ENCODE peak calls at places on chromosomes 13 and 19, in eight cellular contexts. K is hepatocyte, X is K562, D is thyroid gland, I is heart left ventricle, T is mucosa of descending colon, Y is left ventricle myocardium inferior, H is neural progenitor cell. Z is an unnamed sample. For H3K36me3 and H3K4me1, the result is how much of the 10 kb centered on the place peaks cover.

GRCh38 chr13:45215392-45216077 is 14.7 kb upstream of the KCTD4 start:
- DNase-seq in K (no peak), X (no peak), D (no peak), I (no peak), T (no peak), Y (no peak), H (peak), Z (no peak)

GRCh38 chr13:39957868-39958676 is 302.6 kb downstream of the COG6 start:
- DNase-seq in K (no peak), X (no peak), D (no peak), I (no peak), T (no peak), Y (no peak), H (no peak), Z (no peak)

GRCh38 chr13:49858183-49858856 is 65.8 kb upstream of the KPNA3 start:
- DNase-seq in K (peak), X (no peak), D (no peak), I (no peak), T (no peak), Y (no peak), H (no peak), Z (no peak)

GRCh38 chr13:74835579-74835978 is 646.4 kb downstream of the TBC1D4 start:
- DNase-seq in K (no peak), X (no peak), D (no peak), I (no peak), T (no peak), Y (no peak), H (no peak), Z (no peak)

GRCh38 chr13:83350569-83350968 is 531.7 kb downstream of the SLITRK1 start:
- DNase-seq in K (no peak), X (no peak), D (no peak), I (no peak), T (no peak), Y (no peak), H (no peak), Z (no peak)

GRCh38 chr13:95153647-95154405 is 147.4 kb downstream of the ABCC4 start:
- DNase-seq in K (no peak), X (no peak), D (no peak), I (no peak), T (no peak), Y (no peak), H (no peak), Z (peak)

GRCh38 chr13:78139765-78140164 is 221.1 kb upstream of the EDNRB start:
- DNase-seq in K (no peak), X (no peak), D (no peak), I (no peak), T (no peak), Y (no peak), H (no peak), Z (no peak)

GRCh38 chr13:44368599-44369368 is 4.8 kb upstream of the SERP2 start:
- DNase-seq in K (peak), X (no peak), D (no peak), I (no peak), T (peak), Y (no peak), H (no peak), Z (no peak)

GRCh38 chr13:56039992-56040391 is 1100.7 kb upstream of the PRR20A start:
- DNase-seq in K (no peak), X (no peak), D (no peak), I (no peak), T (no peak), Y (no peak), H (no peak), Z (no peak)

GRCh38 chr19:30167206-30167903 is 204.8 kb upstream of the ZNF536 start:
- DNase-seq in K (no peak), X (no peak), D (no peak), I (no peak), T (no peak), Y (no peak), H (no peak), Z (no peak)

GRCh38 chr13:107845911-107846310 is 369.4 kb downstream of the LIG4 start:
- DNase-seq in K (no peak), X (no peak), D (peak), I (no peak), T (no peak), Y (no peak), H (no peak), Z (no peak)

GRCh38 chr13:84049442-84049841 is 167.2 kb upstream of the SLITRK1 start:
- DNase-seq in K (no peak), X (no peak), D (no peak), I (no peak), T (no peak), Y (no peak), H (no peak), Z (no peak)

GRCh38 chr13:114194853-114195252 is 15.8 kb downstream of the CFAP97D2 start:
- DNase-seq in K (no peak), X (no peak), D (no peak), I (no peak), T (no peak), Y (no peak), H (no peak), Z (no peak)

GRCh38 chr19:58553799-58554493 is 959 bp downstream of the CHMP2A start:
- DNase-seq in K (peak), X (no peak), D (no peak), I (no peak), T (no peak), Y (peak), H (no peak), Z (no peak)

GRCh38 chr19:49086296-49086695 is 1.0 kb downstream of the SNRNP70 start:
- DNase-seq in K (no peak), X (no peak), D (no peak), I (no peak), T (no peak), Y (no peak), H (no peak), Z (no peak)

GRCh38 chr19:49085868-49086232 is 599 bp downstream of the SNRNP70 start:
- DNase-seq in K (no peak), X (no peak), D (no peak), I (no peak), T (no peak), Y (no peak), H (no peak), Z (no peak)

GRCh38 chr19:49092686-49093085 is 7.4 kb downstream of the SNRNP70 start:
- DNase-seq in K (no peak), X (no peak), D (no peak), I (no peak), T (no peak), Y (no peak), H (no peak), Z (no peak)

GRCh38 chr19:49094505-49095482 is 9.5 kb downstream of the SNRNP70 start:
- DNase-seq in K (no peak), X (no peak), D (no peak), I (peak), T (no peak), Y (peak), H (no peak), Z (no peak)

GRCh38 chr19:49091391-49092038 is 6.3 kb downstream of the SNRNP70 start:
- DNase-seq in K (no peak), X (peak), D (no peak), I (no peak), T (no peak), Y (no peak), H (no peak), Z (no peak)
- H3K36me3 ChIP-seq in K (under half), X (half or more), D (under half), I (half or more), T (under half), Y (half or more), H (under half), Z (half or more)

DNA sequence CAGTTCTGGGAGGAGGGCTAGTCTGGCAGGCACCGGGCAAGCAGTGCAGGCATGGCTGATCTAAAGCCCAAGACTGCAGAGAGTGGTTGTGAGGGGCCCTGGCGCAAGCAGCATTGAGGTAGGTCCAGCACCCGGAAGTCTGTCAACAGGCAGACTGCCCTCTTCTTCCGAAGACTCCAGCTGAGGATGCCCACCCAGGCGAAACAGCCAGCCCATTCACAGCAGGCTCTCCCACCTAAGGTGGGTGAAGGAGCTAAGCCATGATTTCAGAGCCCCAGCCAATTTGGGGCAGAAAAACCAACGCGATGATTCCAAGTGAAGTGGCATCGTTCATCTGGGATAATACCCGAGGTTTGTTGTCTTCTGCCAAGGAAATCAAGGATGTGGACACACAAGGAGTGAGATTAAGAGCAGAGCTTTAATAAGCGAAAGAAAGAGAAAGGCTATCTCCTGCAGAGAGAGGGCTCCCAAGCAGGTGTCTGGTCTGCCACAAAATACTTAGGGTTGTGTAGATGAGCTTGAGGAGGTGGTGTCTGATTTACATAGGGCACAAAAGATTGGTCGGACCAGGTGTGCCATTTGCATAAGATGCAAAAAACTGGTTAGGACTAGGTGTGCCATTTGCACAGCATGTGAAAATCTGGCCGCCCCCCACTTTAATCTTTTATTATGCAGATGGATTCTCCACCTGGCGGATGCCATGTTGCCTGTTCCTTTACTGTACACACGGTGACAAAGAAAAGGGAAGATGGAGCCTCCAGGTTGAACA is 22.6 kb downstream of the FAM124A start:
- DNase-seq in K (no peak), X (no peak), D (peak), I (no peak), T (no peak), Y (no peak), H (no peak), Z (no peak)
- H3K4me1 ChIP-seq in K (under half), X (under half), D (under half), I (under half), T (under half), Y (half or more), H (half or more), Z (under half)

GRCh38 chr19:7534531-7534980 is 961 bp upstream of the PNPLA6 start:
- DNase-seq in K (peak), X (peak), D (peak), I (peak), T (peak), Y (peak), H (peak), Z (peak)
- H3K4me3 ChIP-seq in K (peak), X (peak), D (peak), I (peak), T (peak), Y (peak), H (peak), Z (peak)

DNA sequence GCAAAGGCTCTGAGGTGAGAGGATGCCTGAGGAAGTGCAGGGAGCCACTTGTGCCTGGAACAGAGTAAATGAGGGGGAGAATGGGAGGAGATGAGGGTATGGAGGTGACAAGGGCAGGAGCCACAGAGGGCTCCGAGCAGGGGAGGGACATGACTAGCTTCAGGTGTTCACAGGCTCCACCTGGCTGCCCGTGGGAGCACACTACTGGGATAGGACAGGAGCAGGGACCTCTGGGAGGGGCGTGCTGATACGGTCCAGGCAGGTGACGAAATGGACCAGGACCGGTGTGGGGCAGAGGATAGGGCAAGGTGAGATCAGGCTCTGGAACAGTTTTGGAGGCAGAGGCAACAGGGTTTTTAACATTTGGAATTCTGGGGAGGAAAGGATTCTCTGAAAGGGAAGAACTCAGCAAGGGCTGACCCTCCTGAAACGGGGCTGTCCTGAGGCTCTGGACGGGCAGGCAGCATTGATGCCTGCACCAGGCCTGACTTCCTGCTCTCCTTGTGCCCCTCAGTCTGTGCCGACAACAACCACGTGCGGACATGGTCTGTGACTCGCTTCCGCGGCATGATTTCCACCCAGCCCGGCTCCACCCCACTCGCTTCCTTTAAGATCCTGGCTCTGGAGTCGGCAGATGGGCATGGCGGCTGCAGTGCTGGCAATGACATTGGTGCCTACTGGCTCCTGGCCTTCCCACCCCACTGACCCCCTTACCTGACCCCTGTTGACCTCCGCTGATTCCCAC is 11.6 kb downstream of the SHKBP1 start:
- DNase-seq in K (no peak), X (no peak), D (no peak), I (no peak), T (no peak), Y (no peak), H (no peak), Z (no peak)
- H3K36me3 ChIP-seq in K (under half), X (under half), D (under half), I (half or more), T (under half), Y (under half), H (under half), Z (under half)

GRCh38 chr19:46392837-46393236 is 20.5 kb downstream of the CCDC8 start:
- DNase-seq in K (no peak), X (no peak), D (no peak), I (no peak), T (no peak), Y (no peak), H (no peak), Z (no peak)

GRCh38 chr19:46392252-46392801 is 21.0 kb downstream of the CCDC8 start:
- DNase-seq in K (peak), X (no peak), D (no peak), I (no peak), T (no peak), Y (no peak), H (no peak), Z (no peak)

GRCh38 chr19:46390866-46391265 is 22.5 kb downstream of the CCDC8 start:
- DNase-seq in K (no peak), X (no peak), D (no peak), I (no peak), T (no peak), Y (no peak), H (no peak), Z (no peak)

GRCh38 chr19:46390121-46390858 is 23.1 kb downstream of the CCDC8 start:
- DNase-seq in K (no peak), X (no peak), D (no peak), I (no peak), T (no peak), Y (no peak), H (no peak), Z (no peak)

DNA sequence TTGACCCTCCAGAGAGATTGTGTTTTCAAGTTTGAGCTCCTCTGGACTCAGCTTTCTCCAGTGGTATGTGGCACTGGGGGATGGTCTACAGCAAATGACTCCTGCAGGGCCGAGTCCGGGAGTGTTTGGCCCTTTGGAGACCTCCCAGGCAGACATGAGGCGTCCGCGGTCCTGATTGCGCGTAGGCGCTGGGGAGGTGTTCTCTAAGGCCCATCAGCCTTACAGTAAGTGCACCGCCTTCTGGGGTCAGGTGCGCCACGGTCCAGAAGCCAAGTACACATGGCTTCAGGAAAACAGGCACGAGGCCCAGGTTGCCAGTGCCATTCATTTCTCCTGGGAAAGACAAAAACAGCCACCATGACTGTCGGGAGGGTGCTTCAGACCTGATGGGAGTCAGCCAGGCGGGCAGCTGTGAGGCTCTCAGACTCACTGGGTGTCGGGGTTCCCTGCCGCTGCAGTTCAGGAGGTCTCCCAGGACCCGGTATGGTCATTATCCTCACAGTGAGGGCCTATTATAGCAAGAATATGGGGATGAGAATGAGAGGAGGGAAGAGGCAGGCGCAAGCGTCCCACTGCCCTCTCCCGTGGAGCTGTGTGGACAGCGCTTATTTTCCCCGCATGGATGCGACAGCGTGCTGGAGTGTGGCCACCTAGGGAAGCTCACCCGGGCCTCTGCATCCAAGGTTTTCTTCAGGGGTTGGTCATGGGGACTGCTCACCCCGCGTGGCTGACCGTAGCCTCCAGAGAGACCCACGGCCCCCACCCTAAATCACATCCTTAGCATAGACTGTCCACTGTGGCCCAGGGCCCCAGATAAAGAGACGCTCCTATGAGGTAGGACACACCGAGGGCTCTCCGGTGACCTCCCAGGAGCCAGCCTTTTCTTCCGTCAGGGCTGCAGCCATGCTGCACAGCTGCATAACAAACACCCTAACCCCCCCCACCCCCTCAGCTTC is 21.8 kb downstream of the CCDC8 start:
- DNase-seq in K (no peak), X (no peak), D (no peak), I (no peak), T (no peak), Y (no peak), H (no peak), Z (no peak)
- H3K4me1 ChIP-seq in K (under half), X (under half), D (under half), I (under half), T (under half), Y (under half), H (under half), Z (under half)

GRCh38 chr13:111927181-111927540 is 139.8 kb upstream of the SOX1 start:
- DNase-seq in K (no peak), X (no peak), D (no peak), I (no peak), T (no peak), Y (no peak), H (no peak), Z (no peak)
- H3K4me3 ChIP-seq in K (no peak), X (no peak), D (no peak), I (no peak), T (no peak), Y (no peak), H (no peak), Z (no peak)

GRCh38 chr19:9140159-9140874 is at the start of gene ZNF317:
- DNase-seq in K (peak), X (peak), D (peak), I (peak), T (peak), Y (peak), H (peak), Z (peak)

GRCh38 chr19:9144920-9145319 is 4.7 kb downstream of the ZNF317 start:
- DNase-seq in K (no peak), X (no peak), D (no peak), I (no peak), T (no peak), Y (no peak), H (no peak), Z (no peak)

DNA sequence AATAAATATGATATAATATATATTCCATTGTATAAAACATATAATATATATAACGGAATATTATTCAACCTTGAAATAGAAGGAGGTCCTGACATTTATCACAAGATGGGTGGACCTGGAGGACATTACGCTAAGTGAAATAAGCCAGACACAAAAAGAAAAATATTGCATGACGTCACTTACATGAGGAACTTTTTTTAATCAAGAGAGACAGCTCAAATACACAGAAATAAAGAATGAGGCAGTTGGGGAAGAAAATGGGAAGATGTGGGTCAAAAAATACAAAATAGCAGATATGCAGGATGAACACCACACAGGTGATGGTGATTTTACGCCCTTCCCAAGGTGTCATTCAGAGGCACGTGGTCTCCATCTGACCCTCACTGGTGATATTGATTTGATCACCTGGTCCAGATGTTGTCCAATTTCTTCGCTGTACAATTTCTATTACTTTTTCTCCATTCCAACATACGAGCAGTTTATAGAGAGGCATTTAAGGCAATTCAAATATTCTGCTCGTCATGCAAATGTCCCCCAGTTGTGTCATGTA is 513 bp upstream of the ZNF317 start:
- DNase-seq in K (no peak), X (no peak), D (no peak), I (no peak), T (no peak), Y (no peak), H (no peak), Z (no peak)
- H3K36me3 ChIP-seq in K (under half), X (under half), D (under half), I (under half), T (under half), Y (under half), H (under half), Z (under half)

Z was measured in HAP-1.